ENCODE peak calls at places on chromosome 14, in ten cellular contexts. One of them, this sample, is unnamed.

GRCh38 chr14:102317564-102318248 is 1.8 kb upstream of the ZNF839 start:
- DNase-seq in stomach: no peak
- DNase-seq in spleen: peak
- DNase-seq in HCT116: no peak
- DNase-seq in GM12892: no peak
- DNase-seq in GM12891: no peak
- DNase-seq in A549: no peak
- DNase-seq in lower leg skin: no peak
- DNase-seq in heart left ventricle: peak
- DNase-seq in prostate gland: no peak
- DNase-seq in this sample: no peak

GRCh38 chr14:56271988-56272387 is 153.8 kb downstream of the PELI2 start:
- DNase-seq in stomach: no peak
- DNase-seq in spleen: no peak
- DNase-seq in HCT116: no peak
- DNase-seq in GM12892: no peak
- DNase-seq in GM12891: no peak
- DNase-seq in A549: no peak
- DNase-seq in lower leg skin: no peak
- DNase-seq in heart left ventricle: no peak
- DNase-seq in prostate gland: no peak
- DNase-seq in this sample: no peak

GRCh38 chr14:76672123-76672522 is 89.1 kb upstream of the VASH1 start:
- DNase-seq in stomach: no peak
- DNase-seq in spleen: no peak
- DNase-seq in HCT116: no peak
- DNase-seq in GM12892: no peak
- DNase-seq in GM12891: no peak
- DNase-seq in A549: no peak
- DNase-seq in lower leg skin: no peak
- DNase-seq in heart left ventricle: no peak
- DNase-seq in prostate gland: no peak
- DNase-seq in this sample: no peak

GRCh38 chr14:96502621-96503251 is 554 bp downstream of the PAPOLA start:
- DNase-seq in stomach: peak
- DNase-seq in spleen: peak
- DNase-seq in HCT116: no peak
- DNase-seq in GM12892: peak
- DNase-seq in GM12891: peak
- DNase-seq in A549: peak
- DNase-seq in lower leg skin: peak
- DNase-seq in heart left ventricle: peak
- DNase-seq in prostate gland: peak
- DNase-seq in this sample: peak

GRCh38 chr14:99575043-99576023 is 28.7 kb downstream of the CCDC85C start:
- DNase-seq in stomach: peak
- DNase-seq in spleen: no peak
- DNase-seq in HCT116: no peak
- DNase-seq in GM12892: no peak
- DNase-seq in GM12891: no peak
- DNase-seq in A549: peak
- DNase-seq in lower leg skin: peak
- DNase-seq in heart left ventricle: peak
- DNase-seq in prostate gland: peak
- DNase-seq in this sample: no peak

GRCh38 chr14:42884100-42884499 is 1277.4 kb downstream of the LRFN5 start:
- DNase-seq in stomach: no peak
- DNase-seq in spleen: no peak
- DNase-seq in HCT116: no peak
- DNase-seq in GM12892: no peak
- DNase-seq in GM12891: no peak
- DNase-seq in A549: no peak
- DNase-seq in lower leg skin: no peak
- DNase-seq in heart left ventricle: no peak
- DNase-seq in prostate gland: no peak
- DNase-seq in this sample: no peak

GRCh38 chr14:44898547-44898946 is 63.2 kb downstream of the KLHL28 start:
- DNase-seq in stomach: no peak
- DNase-seq in spleen: no peak
- DNase-seq in HCT116: no peak
- DNase-seq in GM12892: no peak
- DNase-seq in GM12891: no peak
- DNase-seq in A549: no peak
- DNase-seq in lower leg skin: no peak
- DNase-seq in heart left ventricle: no peak
- DNase-seq in prostate gland: no peak
- DNase-seq in this sample: no peak

GRCh38 chr14:64654931-64655330 is 49.3 kb upstream of the PLEKHG3 start:
- DNase-seq in stomach: no peak
- DNase-seq in spleen: peak
- DNase-seq in HCT116: no peak
- DNase-seq in GM12892: no peak
- DNase-seq in GM12891: no peak
- DNase-seq in A549: no peak
- DNase-seq in lower leg skin: no peak
- DNase-seq in heart left ventricle: no peak
- DNase-seq in prostate gland: no peak
- DNase-seq in this sample: no peak

GRCh38 chr14:76924363-76925151 is 98.3 kb downstream of the LRRC74A start:
- DNase-seq in stomach: no peak
- DNase-seq in spleen: no peak
- DNase-seq in HCT116: no peak
- DNase-seq in GM12892: no peak
- DNase-seq in GM12891: no peak
- DNase-seq in A549: no peak
- DNase-seq in lower leg skin: no peak
- DNase-seq in heart left ventricle: no peak
- DNase-seq in prostate gland: no peak
- DNase-seq in this sample: peak

GRCh38 chr14:50301914-50302313 is 10.1 kb downstream of the L2HGDH start:
- DNase-seq in stomach: no peak
- DNase-seq in spleen: no peak
- DNase-seq in HCT116: no peak
- DNase-seq in GM12892: no peak
- DNase-seq in GM12891: no peak
- DNase-seq in A549: no peak
- DNase-seq in lower leg skin: no peak
- DNase-seq in heart left ventricle: no peak
- DNase-seq in prostate gland: no peak
- DNase-seq in this sample: no peak

GRCh38 chr14:74963705-74964271 is 8.4 kb upstream of the PGF start:
- DNase-seq in stomach: no peak
- DNase-seq in spleen: peak
- DNase-seq in HCT116: no peak
- DNase-seq in GM12892: no peak
- DNase-seq in GM12891: no peak
- DNase-seq in A549: no peak
- DNase-seq in lower leg skin: no peak
- DNase-seq in heart left ventricle: no peak
- DNase-seq in prostate gland: peak
- DNase-seq in this sample: no peak

GRCh38 chr14:71372411-71372838 is 465.2 kb downstream of the PCNX1 start:
- DNase-seq in stomach: no peak
- DNase-seq in spleen: no peak
- DNase-seq in HCT116: no peak
- DNase-seq in GM12892: no peak
- DNase-seq in GM12891: no peak
- DNase-seq in A549: no peak
- DNase-seq in lower leg skin: no peak
- DNase-seq in heart left ventricle: no peak
- DNase-seq in prostate gland: peak
- DNase-seq in this sample: no peak
- TF ChIP-seq POLR2A in stomach: no peak
- TF ChIP-seq POLR2A in spleen: no peak
- TF ChIP-seq POLR2A in HCT116: no peak
- TF ChIP-seq POLR2A in GM12892: no peak
- TF ChIP-seq POLR2A in GM12891: no peak
- TF ChIP-seq POLR2A in A549: no peak
- TF ChIP-seq POLR2A in lower leg skin: no peak
- TF ChIP-seq POLR2A in heart left ventricle: no peak
- TF ChIP-seq POLR2A in prostate gland: no peak
- TF ChIP-seq POLR2A in this sample: no peak

GRCh38 chr14:103552011-103552797 is 10.3 kb downstream of the BAG5 start:
- DNase-seq in stomach: no peak
- DNase-seq in spleen: no peak
- DNase-seq in HCT116: no peak
- DNase-seq in GM12892: no peak
- DNase-seq in GM12891: no peak
- DNase-seq in A549: no peak
- DNase-seq in lower leg skin: peak
- DNase-seq in heart left ventricle: peak
- DNase-seq in prostate gland: no peak
- DNase-seq in this sample: no peak

GRCh38 chr14:103549361-103550311 is 12.8 kb downstream of the BAG5 start:
- DNase-seq in stomach: no peak
- DNase-seq in spleen: peak
- DNase-seq in HCT116: no peak
- DNase-seq in GM12892: peak
- DNase-seq in GM12891: no peak
- DNase-seq in A549: no peak
- DNase-seq in lower leg skin: no peak
- DNase-seq in heart left ventricle: peak
- DNase-seq in prostate gland: no peak
- DNase-seq in this sample: no peak

GRCh38 chr14:103550451-103551337 is 11.8 kb downstream of the BAG5 start:
- DNase-seq in stomach: no peak
- DNase-seq in spleen: peak
- DNase-seq in HCT116: no peak
- DNase-seq in GM12892: peak
- DNase-seq in GM12891: no peak
- DNase-seq in A549: no peak
- DNase-seq in lower leg skin: no peak
- DNase-seq in heart left ventricle: peak
- DNase-seq in prostate gland: no peak
- DNase-seq in this sample: no peak

GRCh38 chr14:103548463-103549351 is 13.8 kb downstream of the BAG5 start:
- DNase-seq in stomach: no peak
- DNase-seq in spleen: peak
- DNase-seq in HCT116: no peak
- DNase-seq in GM12892: no peak
- DNase-seq in GM12891: no peak
- DNase-seq in A549: no peak
- DNase-seq in lower leg skin: no peak
- DNase-seq in heart left ventricle: no peak
- DNase-seq in prostate gland: no peak
- DNase-seq in this sample: no peak

DNA sequence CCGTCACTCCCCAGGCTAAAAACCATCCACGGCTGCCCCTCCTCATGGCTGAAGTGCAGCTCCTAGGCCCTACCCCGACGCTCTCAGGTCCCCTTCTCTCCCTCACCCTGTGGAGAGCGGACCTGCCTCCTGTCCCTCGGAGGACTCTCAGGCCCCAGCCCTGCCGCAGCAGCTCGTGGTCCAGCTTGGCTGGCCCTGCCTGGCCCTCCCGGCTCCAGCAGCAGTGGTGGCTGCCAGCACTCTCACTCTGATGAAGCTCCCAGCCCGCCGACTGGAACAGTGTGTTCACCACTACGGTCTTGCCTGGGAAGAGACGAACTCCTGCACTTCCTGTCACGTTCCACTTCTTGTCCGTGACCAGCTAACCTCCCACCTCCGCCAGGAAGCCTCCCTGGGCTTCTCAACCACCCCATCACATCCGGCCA is 11.1 kb downstream of the BAG5 start:
- DNase-seq in stomach: no peak
- DNase-seq in spleen: peak
- DNase-seq in HCT116: no peak
- DNase-seq in GM12892: no peak
- DNase-seq in GM12891: no peak
- DNase-seq in A549: no peak
- DNase-seq in lower leg skin: peak
- DNase-seq in heart left ventricle: peak
- DNase-seq in prostate gland: no peak
- DNase-seq in this sample: no peak
- TF ChIP-seq POLR2A in stomach: no peak
- TF ChIP-seq POLR2A in spleen: no peak
- TF ChIP-seq POLR2A in HCT116: no peak
- TF ChIP-seq POLR2A in GM12892: no peak
- TF ChIP-seq POLR2A in GM12891: no peak
- TF ChIP-seq POLR2A in A549: no peak
- TF ChIP-seq POLR2A in lower leg skin: no peak
- TF ChIP-seq POLR2A in heart left ventricle: no peak
- TF ChIP-seq POLR2A in prostate gland: no peak
- TF ChIP-seq POLR2A in this sample: no peak

GRCh38 chr14:37195327-37195726 is 2.4 kb upstream of the MIPOL1 start:
- DNase-seq in stomach: no peak
- DNase-seq in spleen: no peak
- DNase-seq in HCT116: no peak
- DNase-seq in GM12892: no peak
- DNase-seq in GM12891: no peak
- DNase-seq in A549: no peak
- DNase-seq in lower leg skin: no peak
- DNase-seq in heart left ventricle: no peak
- DNase-seq in prostate gland: no peak
- DNase-seq in this sample: no peak

GRCh38 chr14:37196604-37197420 is 925 bp upstream of the MIPOL1 start:
- DNase-seq in stomach: no peak
- DNase-seq in spleen: no peak
- DNase-seq in HCT116: no peak
- DNase-seq in GM12892: no peak
- DNase-seq in GM12891: no peak
- DNase-seq in A549: no peak
- DNase-seq in lower leg skin: no peak
- DNase-seq in heart left ventricle: no peak
- DNase-seq in prostate gland: no peak
- DNase-seq in this sample: no peak

GRCh38 chr14:37198907-37199306 is 1.2 kb downstream of the MIPOL1 start:
- DNase-seq in stomach: no peak
- DNase-seq in spleen: no peak
- DNase-seq in HCT116: no peak
- DNase-seq in GM12892: no peak
- DNase-seq in GM12891: no peak
- DNase-seq in A549: no peak
- DNase-seq in lower leg skin: no peak
- DNase-seq in heart left ventricle: no peak
- DNase-seq in prostate gland: no peak
- DNase-seq in this sample: no peak

GRCh38 chr14:37198273-37198598 is 499 bp downstream of the MIPOL1 start:
- DNase-seq in stomach: no peak
- DNase-seq in spleen: no peak
- DNase-seq in HCT116: no peak
- DNase-seq in GM12892: no peak
- DNase-seq in GM12891: no peak
- DNase-seq in A549: no peak
- DNase-seq in lower leg skin: no peak
- DNase-seq in heart left ventricle: no peak
- DNase-seq in prostate gland: no peak
- DNase-seq in this sample: no peak

GRCh38 chr14:37197421-37198272 is at the start of gene MIPOL1:
- DNase-seq in stomach: peak
- DNase-seq in spleen: peak
- DNase-seq in HCT116: peak
- DNase-seq in GM12892: no peak
- DNase-seq in GM12891: no peak
- DNase-seq in A549: peak
- DNase-seq in lower leg skin: peak
- DNase-seq in heart left ventricle: peak
- DNase-seq in prostate gland: peak
- DNase-seq in this sample: peak
- TF ChIP-seq POLR2A in stomach: no peak
- TF ChIP-seq POLR2A in spleen: no peak
- TF ChIP-seq POLR2A in HCT116: peak
- TF ChIP-seq POLR2A in GM12892: no peak
- TF ChIP-seq POLR2A in GM12891: no peak
- TF ChIP-seq POLR2A in A549: peak
- TF ChIP-seq POLR2A in lower leg skin: no peak
- TF ChIP-seq POLR2A in heart left ventricle: peak
- TF ChIP-seq POLR2A in prostate gland: peak
- TF ChIP-seq POLR2A in this sample: peak

GRCh38 chr14:36396798-36397197 is 76.4 kb upstream of the MBIP start:
- DNase-seq in stomach: no peak
- DNase-seq in spleen: no peak
- DNase-seq in HCT116: no peak
- DNase-seq in GM12892: no peak
- DNase-seq in GM12891: no peak
- DNase-seq in A549: no peak
- DNase-seq in lower leg skin: no peak
- DNase-seq in heart left ventricle: no peak
- DNase-seq in prostate gland: no peak
- DNase-seq in this sample: no peak
- TF ChIP-seq POLR2A in stomach: no peak
- TF ChIP-seq POLR2A in spleen: no peak
- TF ChIP-seq POLR2A in HCT116: no peak
- TF ChIP-seq POLR2A in GM12892: no peak
- TF ChIP-seq POLR2A in GM12891: no peak
- TF ChIP-seq POLR2A in A549: no peak
- TF ChIP-seq POLR2A in lower leg skin: no peak
- TF ChIP-seq POLR2A in heart left ventricle: no peak
- TF ChIP-seq POLR2A in prostate gland: no peak
- TF ChIP-seq POLR2A in this sample: no peak